ENCODE peak calls at places on chromosomes 1 and 21, in seven cellular contexts. U is GM12878, N is SK-N-SH, F is K562, S is HCT116, W is H1, G is HepG2. A is an unnamed sample.

GRCh38 chr21:40185208-40185607 is 318.0 kb downstream of the PCP4 start:
- DNase-seq in U (no peak), F (no peak), W (no peak), N (no peak), S (no peak), G (no peak), A (no peak)

GRCh38 chr1:193014354-193014753 is 44.8 kb downstream of the UCHL5 start:
- DNase-seq in S (no peak), U (no peak), G (no peak), N (no peak), F (no peak), W (no peak), A (no peak)

GRCh38 chr1:169741666-169742394 is 8.0 kb upstream of the SELE start:
- DNase-seq in N (no peak), S (no peak), F (no peak), W (no peak), G (no peak), U (no peak), A (no peak)

GRCh38 chr1:39752703-39753102 is 14.0 kb downstream of the PPIE start:
- DNase-seq in G (no peak), S (no peak), F (no peak), W (no peak), U (no peak), N (no peak), A (no peak)

GRCh38 chr1:93179886-93180722 is at the start of gene TMED5:
- DNase-seq in S (peak; percentile 94), N (peak; percentile 94), F (peak; percentile 88), W (peak; percentile 91), U (peak; percentile 90), G (peak; percentile 95), A (peak; percentile 73)

GRCh38 chr1:216621536-216621935 is 101.7 kb downstream of the ESRRG start:
- DNase-seq in F (no peak), G (no peak), W (no peak), U (no peak), S (no peak), N (no peak), A (no peak)

GRCh38 chr1:219312967-219313366 is 139.3 kb downstream of the LYPLAL1 start:
- DNase-seq in W (no peak), U (no peak), F (no peak), N (no peak), G (peak; percentile 63), S (no peak), A (no peak)

GRCh38 chr1:22738522-22738921 is 27.9 kb downstream of the EPHB2 start:
- DNase-seq in U (no peak), S (no peak), F (no peak), N (no peak), W (no peak), G (no peak), A (no peak)

GRCh38 chr1:213399695-213400094 is 348.7 kb downstream of the RPS6KC1 start:
- DNase-seq in F (no peak), W (no peak), U (no peak), S (no peak), G (peak; percentile 76), N (no peak), A (no peak)

GRCh38 chr21:22796147-22796546 is 1797.9 kb downstream of the NCAM2 start:
- DNase-seq in G (no peak), S (no peak), W (no peak), N (no peak), F (no peak), U (no peak), A (no peak)

GRCh38 chr21:22795091-22795490 is 1796.9 kb downstream of the NCAM2 start:
- DNase-seq in W (no peak), S (no peak), G (no peak), F (no peak), N (no peak), U (no peak), A (no peak)

GRCh38 chr21:22795644-22796043 is 1797.4 kb downstream of the NCAM2 start:
- DNase-seq in G (no peak), F (no peak), U (no peak), S (no peak), N (no peak), W (no peak), A (no peak)

GRCh38 chr21:22791376-22791775 is 1793.2 kb downstream of the NCAM2 start:
- DNase-seq in W (no peak), G (no peak), F (no peak), S (no peak), U (no peak), N (no peak), A (no peak)

GRCh38 chr21:22791986-22792560 is 1793.9 kb downstream of the NCAM2 start:
- DNase-seq in N (peak; percentile 60), G (peak; percentile 12), F (peak; percentile 47), S (no peak), W (no peak), U (no peak), A (peak; percentile 73)
- TF ChIP-seq JUND in N (no peak), G (no peak), F (no peak), S (no peak), W (no peak), U (no peak), A (no peak)

GRCh38 chr1:115051850-115052249 is 22.2 kb downstream of the TSHB start:
- DNase-seq in W (no peak), N (no peak), U (no peak), F (no peak), G (no peak), S (no peak), A (no peak)

GRCh38 chr1:115057661-115058249 is 28.1 kb downstream of the TSHB start:
- DNase-seq in U (no peak), S (no peak), G (no peak), W (no peak), N (no peak), F (no peak), A (no peak)

GRCh38 chr1:115056395-115056798 is 26.8 kb downstream of the TSHB start:
- DNase-seq in S (no peak), F (no peak), W (no peak), N (no peak), U (no peak), G (no peak), A (peak; percentile 17)

GRCh38 chr1:115052454-115053083 is 22.9 kb downstream of the TSHB start:
- DNase-seq in F (peak; percentile 70), U (no peak), W (peak; percentile 69), S (peak; percentile 62), G (peak; percentile 57), N (peak; percentile 61), A (peak; percentile 74)
- TF ChIP-seq JUND in F (no peak), U (no peak), W (no peak), S (no peak), G (no peak), N (no peak), A (no peak)

GRCh38 chr1:235070819-235071218 is 57.8 kb downstream of the TOMM20 start:
- DNase-seq in U (no peak), W (no peak), S (no peak), F (no peak), G (no peak), N (no peak), A (no peak)

GRCh38 chr1:235069171-235069570 is 59.5 kb downstream of the TOMM20 start:
- DNase-seq in W (no peak), S (no peak), G (no peak), U (no peak), N (no peak), F (no peak), A (no peak)

GRCh38 chr1:235072096-235072495 is 56.5 kb downstream of the TOMM20 start:
- DNase-seq in S (no peak), W (no peak), G (no peak), N (no peak), U (no peak), F (no peak), A (no peak)

GRCh38 chr1:235068155-235069121 is 60.2 kb downstream of the TOMM20 start:
- DNase-seq in N (no peak), F (no peak), U (no peak), G (peak; percentile 86), W (no peak), S (peak; percentile 49), A (peak; percentile 88)

DNA sequence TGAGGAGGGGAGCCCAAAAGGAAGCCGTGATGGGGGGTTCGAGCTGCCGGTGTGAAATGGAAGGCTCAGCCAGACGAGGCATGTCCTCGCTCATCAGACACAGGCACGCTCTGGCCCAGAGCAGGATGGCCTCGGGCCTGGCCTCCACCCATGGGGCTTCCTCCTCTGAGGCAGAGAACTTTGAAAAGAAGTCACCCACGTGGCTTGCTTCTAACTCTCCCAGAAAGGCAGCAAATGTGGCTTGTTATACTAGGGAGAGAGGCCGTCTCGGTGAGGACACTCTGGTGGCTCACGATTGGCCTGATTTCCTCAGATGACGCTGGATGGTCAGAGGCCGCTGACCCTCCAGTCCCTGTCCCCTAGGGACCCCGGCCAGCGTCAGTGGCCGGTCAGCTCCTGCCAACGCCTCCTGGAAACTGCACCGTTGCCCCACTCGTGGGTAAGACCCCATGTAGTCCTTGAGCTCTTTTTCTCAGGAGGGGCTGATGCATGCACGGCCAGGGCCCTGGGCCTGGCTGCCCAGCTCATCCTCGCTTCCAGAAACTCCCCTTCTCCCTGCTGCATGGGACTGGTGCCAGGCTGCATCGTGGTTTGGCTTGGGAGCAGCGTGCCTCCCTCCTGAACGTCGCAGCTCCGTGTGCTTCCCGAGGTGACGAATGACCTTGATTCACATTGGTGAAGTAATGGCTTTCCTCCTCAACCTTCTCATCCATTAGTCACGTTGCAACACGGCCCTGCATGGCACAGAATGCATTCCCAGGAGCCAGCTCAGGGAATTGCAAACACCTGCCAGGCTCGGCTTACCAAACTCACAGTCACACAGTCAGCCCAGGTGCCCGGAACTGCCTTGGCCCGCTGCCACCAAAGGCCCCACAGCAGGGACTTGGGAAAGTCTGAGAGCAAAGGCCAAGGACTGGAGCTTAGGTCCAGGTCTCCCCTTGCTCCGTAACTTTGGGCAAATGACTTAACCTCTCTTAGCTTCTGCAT is 58.8 kb downstream of the TOMM20 start:
- DNase-seq in G (peak; percentile 90), S (no peak), W (no peak), F (no peak), N (no peak), U (no peak), A (peak; percentile 94)
- TF ChIP-seq JUND in G (peak; percentile 80), S (peak; percentile 19), W (no peak), F (no peak), N (peak; percentile 93), U (no peak), A (no peak)

GRCh38 chr21:31909153-31909771 is 36.4 kb downstream of the HUNK start:
- DNase-seq in N (no peak), S (no peak), G (no peak), U (no peak), W (no peak), F (no peak), A (no peak)
- TF ChIP-seq JUND in N (no peak), S (no peak), G (no peak), U (no peak), W (no peak), F (no peak), A (no peak)

GRCh38 chr1:228272831-228273571 is 65.2 kb downstream of the OBSCN start:
- DNase-seq in W (peak; percentile 38), U (no peak), N (no peak), F (no peak), G (no peak), S (no peak), A (no peak)

GRCh38 chr1:228274452-228275153 is 66.8 kb downstream of the OBSCN start:
- DNase-seq in S (no peak), F (no peak), G (no peak), U (no peak), N (no peak), W (no peak), A (peak; percentile 16)

GRCh38 chr1:228275154-228275434 is 67.2 kb downstream of the OBSCN start:
- DNase-seq in U (no peak), W (no peak), S (no peak), F (no peak), G (no peak), N (no peak), A (no peak)

GRCh38 chr1:228272331-228272791 is 64.5 kb downstream of the OBSCN start:
- DNase-seq in N (peak; percentile 25), S (no peak), F (no peak), U (no peak), G (no peak), W (no peak), A (no peak)

GRCh38 chr1:228273720-228274451 is 66.0 kb downstream of the OBSCN start:
- DNase-seq in N (peak; percentile 36), W (no peak), G (no peak), S (no peak), U (no peak), F (no peak), A (no peak)
- TF ChIP-seq JUND in N (no peak), W (no peak), G (no peak), S (no peak), U (no peak), F (no peak), A (no peak)

A was measured in T47D.